ENCODE peak calls at places on chromosomes 11 and 22, in four cellular contexts. O is H9, M is endothelial cell, T is NCI-H1417 treated with DMSO at 0.1 percent for 48 hours. X is an unnamed sample.

GRCh38 chr11:765025-765801 is 12.1 kb downstream of the GATD1 start:
- DNase-seq in O (peak), M (peak), T (no peak), X (no peak)

GRCh38 chr11:114091791-114092397 is 32.4 kb downstream of the ZBTB16 start:
- DNase-seq in O (no peak), M (no peak), T (no peak), X (no peak)

GRCh38 chr22:42273855-42274451 is 3.5 kb upstream of the TCF20 start:
- DNase-seq in O (peak), M (no peak), T (no peak), X (peak)

GRCh38 chr11:63889344-63889743 is 27.6 kb downstream of the RCOR2 start:
- DNase-seq in O (no peak), M (no peak), T (no peak), X (no peak)

GRCh38 chr22:26462971-26463661 is 20.5 kb downstream of the HPS4 start:
- DNase-seq in O (no peak), M (no peak), T (no peak), X (no peak)

GRCh38 chr11:13972033-13972910 is 9.7 kb downstream of the SPON1 start:
- DNase-seq in O (no peak), M (no peak), T (no peak), X (no peak)

GRCh38 chr22:30314918-30315317 is 11.8 kb downstream of the TBC1D10A start:
- DNase-seq in O (no peak), M (no peak), T (no peak), X (no peak)

GRCh38 chr11:103872748-103873147 is 163.7 kb upstream of the DDI1 start:
- DNase-seq in O (no peak), M (no peak), T (no peak), X (no peak)

GRCh38 chr11:62560566-62561103 is 13.1 kb downstream of the EEF1G start:
- DNase-seq in O (peak), M (peak), T (no peak), X (peak)

GRCh38 chr22:45448431-45448830 is 34.9 kb downstream of the RIBC2 start:
- DNase-seq in O (no peak), M (no peak), T (no peak), X (no peak)

GRCh38 chr11:31818874-31819331 is 7.8 kb upstream of the PAX6 start:
- DNase-seq in O (peak), M (no peak), T (no peak), X (no peak)

GRCh38 chr22:21921729-21922128 is 30.9 kb downstream of the PPM1F start:
- DNase-seq in O (peak), M (no peak), T (no peak), X (no peak)

GRCh38 chr11:76232026-76232665 is 25.8 kb upstream of the WNT11 start:
- DNase-seq in O (no peak), M (no peak), T (no peak), X (no peak)

GRCh38 chr22:47209547-47210023 is 447.1 kb downstream of the TBC1D22A start:
- DNase-seq in O (no peak), M (no peak), T (no peak), X (no peak)

GRCh38 chr11:100753562-100753961 is 66.5 kb downstream of the ARHGAP42 start:
- DNase-seq in O (peak), M (peak), T (no peak), X (no peak)

GRCh38 chr11:2904153-2905052 is 18.8 kb upstream of the CDKN1C start:
- DNase-seq in O (no peak), M (no peak), T (no peak), X (no peak)

GRCh38 chr22:35400335-35400680 is 368 bp downstream of the MCM5 start:
- DNase-seq in O (no peak), M (peak), T (no peak), X (no peak)

GRCh38 chr11:87804176-87804575 is 371.1 kb downstream of the RAB38 start:
- DNase-seq in O (no peak), M (no peak), T (no peak), X (no peak)

GRCh38 chr11:95296165-95296564 is 65.2 kb upstream of the SESN3 start:
- DNase-seq in O (no peak), M (no peak), T (peak), X (no peak)

X was measured in DMS 273 treated with DMSO at 0.1 percent for 48 hours.